ENCODE peak calls at places on chromosomes 11 and 22, in eight cellular contexts. A is spleen, M is left ventricle myocardium inferior, W is adrenal gland, D is mammary epithelial cell, C is lower lobe of right lung, F is stomach, Q is heart right ventricle. G is an unnamed sample.

GRCh38 chr11:70159612-70160570 is 43.2 kb upstream of the FADD start:
- DNase-seq in A (no peak), M (no peak), W (no peak), D (peak; percentile 99), C (no peak), F (peak; percentile 87), Q (no peak), G (no peak)

GRCh38 chr11:97990162-97990920 is 1030.4 kb upstream of the CNTN5 start:
- DNase-seq in A (no peak), M (no peak), W (no peak), D (peak; percentile 12), C (no peak), F (no peak), Q (no peak), G (no peak)

GRCh38 chr11:117600261-117600783 is 196.7 kb downstream of the DSCAML1 start:
- DNase-seq in A (no peak), M (no peak), W (no peak), D (no peak), C (no peak), F (no peak), Q (no peak), G (no peak)

GRCh38 chr11:127205688-127206217 is 205.2 kb upstream of the KIRREL3 start:
- DNase-seq in A (no peak), M (no peak), W (no peak), D (no peak), C (no peak), F (no peak), Q (no peak), G (no peak)

GRCh38 chr11:67502328-67502979 is 2.7 kb downstream of the PITPNM1 start:
- DNase-seq in A (no peak), M (no peak), W (no peak), D (no peak), C (no peak), F (no peak), Q (no peak), G (no peak)

GRCh38 chr22:17436382-17436951 is 67.2 kb downstream of the CECR2 start:
- DNase-seq in A (no peak), M (no peak), W (no peak), D (no peak), C (no peak), F (no peak), Q (no peak), G (no peak)

GRCh38 chr11:115462004-115462541 is 42.1 kb downstream of the CADM1 start:
- DNase-seq in A (no peak), M (peak; percentile 18), W (peak; percentile 4), D (no peak), C (no peak), F (no peak), Q (peak; percentile 8), G (no peak)

GRCh38 chr11:69362315-69362714 is 68.4 kb downstream of the MYEOV start:
- DNase-seq in A (no peak), M (no peak), W (no peak), D (no peak), C (no peak), F (peak; percentile 20), Q (no peak), G (no peak)

GRCh38 chr11:73931039-73931645 is 19.7 kb upstream of the DNAJB13 start:
- DNase-seq in A (no peak), M (no peak), W (peak; percentile 73), D (peak; percentile 68), C (no peak), F (peak; percentile 37), Q (no peak), G (peak; percentile 4)

GRCh38 chr11:92383430-92383829 is 158.8 kb downstream of the FAT3 start:
- DNase-seq in A (no peak), M (no peak), W (no peak), D (peak; percentile 60), C (no peak), F (no peak), Q (no peak), G (no peak)

GRCh38 chr22:48566741-48567140 is 1260.9 kb downstream of the BRD1 start:
- DNase-seq in A (no peak), M (no peak), W (no peak), D (no peak), C (peak; percentile 4), F (no peak), Q (no peak), G (no peak)

GRCh38 chr11:12175694-12176241 is 65.4 kb downstream of the MICAL2 start:
- DNase-seq in A (no peak), M (no peak), W (no peak), D (peak; percentile 97), C (no peak), F (no peak), Q (no peak), G (no peak)

GRCh38 chr11:66368484-66368883 is 3.1 kb downstream of the SLC29A2 start:
- DNase-seq in A (peak; percentile 65), M (no peak), W (no peak), D (no peak), C (no peak), F (no peak), Q (no peak), G (no peak)

GRCh38 chr11:24531528-24531927 is 34.7 kb downstream of the LUZP2 start:
- DNase-seq in A (no peak), M (no peak), W (no peak), D (no peak), C (no peak), F (no peak), Q (no peak), G (no peak)

GRCh38 chr11:133787379-133788103 is 57.8 kb downstream of the SPATA19 start:
- DNase-seq in A (peak; percentile 86), M (peak; percentile 61), W (no peak), D (no peak), C (no peak), F (no peak), Q (peak; percentile 64), G (no peak)

GRCh38 chr11:11349051-11349450 is 4.0 kb downstream of the CSNK2A3 start:
- DNase-seq in A (no peak), M (no peak), W (no peak), D (no peak), C (no peak), F (no peak), Q (no peak), G (no peak)

GRCh38 chr11:6531267-6531752 is 34.2 kb downstream of the DNHD1 start:
- DNase-seq in A (no peak), M (no peak), W (peak; percentile 38), D (peak; percentile 21), C (no peak), F (no peak), Q (no peak), G (peak; percentile 50)

GRCh38 chr11:77695417-77695816 is 57.8 kb upstream of the CLNS1A start:
- DNase-seq in A (no peak), M (no peak), W (no peak), D (no peak), C (no peak), F (no peak), Q (no peak), G (no peak)

DNA sequence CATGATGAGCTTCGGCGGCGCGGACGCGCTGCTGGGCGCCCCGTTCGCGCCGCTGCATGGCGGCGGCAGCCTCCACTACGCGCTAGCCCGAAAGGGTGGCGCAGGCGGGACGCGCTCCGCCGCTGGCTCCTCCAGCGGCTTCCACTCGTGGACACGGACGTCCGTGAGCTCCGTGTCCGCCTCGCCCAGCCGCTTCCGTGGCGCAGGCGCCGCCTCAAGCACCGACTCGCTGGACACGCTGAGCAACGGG is 169 bp downstream of the NEFH start:
- DNase-seq in A (no peak), M (no peak), W (no peak), D (no peak), C (no peak), F (no peak), Q (no peak), G (no peak)
- H3K4me3 ChIP-seq in A (peak overlapping the region; percentile 60), M (peak overlapping the region; percentile 48), W (no peak overlapping the region), D (peak overlapping the region; percentile 50), C (peak overlapping the region; percentile 29), F (peak overlapping the region; percentile 37), Q (peak overlapping the region; percentile 37), G (no peak overlapping the region)

GRCh38 chr11:64882243-64882642 is 3.8 kb upstream of the EHD1 start:
- DNase-seq in A (no peak), M (no peak), W (no peak), D (no peak), C (no peak), F (no peak), Q (no peak), G (no peak)

GRCh38 chr11:64881476-64881875 is 3.1 kb upstream of the EHD1 start:
- DNase-seq in A (peak; percentile 66), M (no peak), W (no peak), D (no peak), C (no peak), F (no peak), Q (no peak), G (no peak)

GRCh38 chr11:64878494-64879225 is at the start of gene EHD1:
- DNase-seq in A (peak; percentile 100), M (peak; percentile 99), W (peak; percentile 99), D (peak; percentile 96), C (peak; percentile 98), F (peak; percentile 99), Q (peak; percentile 99), G (peak; percentile 99)

GRCh38 chr11:64879226-64879900 is 942 bp upstream of the EHD1 start:
- DNase-seq in A (peak; percentile 89), M (no peak), W (no peak), D (no peak), C (no peak), F (no peak), Q (no peak), G (no peak)

DNA sequence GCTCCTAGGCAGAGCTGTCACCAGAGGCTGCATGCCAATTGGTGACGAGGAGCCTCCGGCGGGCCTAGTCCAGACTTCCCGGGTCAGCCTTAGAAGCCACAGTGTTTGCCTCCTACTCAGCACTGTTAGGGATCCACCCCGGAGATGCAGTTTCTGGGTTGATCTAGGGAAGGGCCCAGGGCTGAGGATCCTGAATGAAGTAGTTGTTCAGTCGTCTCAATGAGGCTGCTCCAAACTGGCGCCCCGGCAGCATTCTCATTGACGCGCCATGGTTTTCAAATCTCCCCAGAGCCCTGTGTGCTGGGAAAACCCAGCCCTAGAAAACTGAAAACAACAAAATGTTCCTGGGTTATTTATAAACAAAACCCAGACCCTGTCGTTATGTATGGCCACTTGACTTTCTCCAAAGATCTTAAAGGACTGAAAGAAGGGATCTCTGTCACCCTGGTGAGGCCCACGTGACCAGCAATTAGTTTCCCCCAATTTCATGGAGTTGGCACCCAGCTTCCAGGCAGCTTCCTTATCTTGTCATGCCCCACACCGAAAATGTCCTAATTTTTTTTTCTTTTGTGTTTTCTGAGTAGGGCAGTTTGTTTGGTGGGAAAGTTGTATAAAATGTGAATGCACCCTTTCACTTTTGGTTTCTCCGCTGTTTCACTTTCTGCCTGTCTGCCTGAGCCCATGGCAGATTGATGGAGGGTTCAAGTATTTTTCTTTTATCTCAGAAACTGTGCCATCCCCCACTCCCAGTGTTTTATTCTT is 2.0 kb upstream of the EHD1 start:
- DNase-seq in A (peak; percentile 70), M (peak; percentile 52), W (no peak), D (no peak), C (no peak), F (no peak), Q (no peak), G (peak; percentile 60)
- H3K27ac ChIP-seq in A (peak overlapping the region; percentile 98), M (peak overlapping the region; percentile 94), W (no peak overlapping the region), D (no peak overlapping the region), C (peak overlapping the region; percentile 61), F (peak overlapping the region; percentile 94), Q (peak overlapping the region; percentile 95), G (peak overlapping the region; percentile 92)

GRCh38 chr11:109511598-109511997 is 89.6 kb downstream of the C11orf87 start:
- DNase-seq in A (no peak), M (no peak), W (no peak), D (peak; percentile 64), C (no peak), F (no peak), Q (no peak), G (no peak)
- H3K9me3 ChIP-seq in A (no peaks in the 10 kb centered on the region), M (no peaks in the 10 kb centered on the region), W (no peaks in the 10 kb centered on the region), D (no peaks in the 10 kb centered on the region), C (no peaks in the 10 kb centered on the region), F (no peaks in the 10 kb centered on the region), Q (no peaks in the 10 kb centered on the region), G (no peaks in the 10 kb centered on the region)

GRCh38 chr11:36162909-36163434 is 126.3 kb downstream of the COMMD9 start:
- DNase-seq in A (no peak), M (peak; percentile 31), W (peak; percentile 42), D (no peak), C (no peak), F (no peak), Q (peak; percentile 22), G (no peak)
- H3K4me3 ChIP-seq in A (no peak overlapping the region), M (no peak overlapping the region), W (no peak overlapping the region), D (no peak overlapping the region), C (no peak overlapping the region), F (no peak overlapping the region), Q (no peak overlapping the region), G (no peak overlapping the region)